ENCODE peak calls at places on chromosomes 12 and 14, in five cellular contexts. V is activated CD8-positive, alpha-beta T cell treated with anti-CD3 and anti-CD28 coated beads, Interleukin-2, amount 10 ng/mL, durations not matched to agents 7 days and 5 days; N is stimulated activated CD4-positive, alpha-beta T cell treated with anti-CD3 and anti-CD28 coated beads, Interleukin-1b, Interleukin-23, amount 100 ng/mL, for 24 hours; F is EH; M is MG63. L is an unnamed sample.

GRCh38 chr12:55830601-55831406 is 1.4 kb upstream of the DNAJC14 start:
- DNase-seq in V (peak), N (no peak), F (peak), M (peak), L (peak)

GRCh38 chr14:96065661-96066459 is 26.7 kb downstream of the C14orf132 start:
- DNase-seq in V (no peak), N (no peak), F (no peak), M (no peak), L (no peak)

GRCh38 chr12:754871-755562 is 2.6 kb downstream of the WNK1 start:
- DNase-seq in V (peak), N (no peak), F (peak), M (peak), L (peak)

GRCh38 chr12:5439788-5440300 is 7.9 kb downstream of the NTF3 start:
- DNase-seq in V (no peak), N (no peak), F (no peak), M (no peak), L (no peak)

GRCh38 chr12:111248981-111249380 is 119.9 kb downstream of the PHETA1 start:
- DNase-seq in V (no peak), N (no peak), F (peak), M (peak), L (no peak)

GRCh38 chr12:93097417-93097816 is 168.3 kb upstream of the EEA1 start:
- DNase-seq in V (no peak), N (no peak), F (no peak), M (no peak), L (no peak)

GRCh38 chr14:94394025-94394493 is 5.7 kb upstream of the SERPINA1 start:
- DNase-seq in V (no peak), N (no peak), F (no peak), M (no peak), L (no peak)

GRCh38 chr12:111904438-111904837 is 62.4 kb downstream of the MAPKAPK5 start:
- DNase-seq in V (no peak), N (no peak), F (no peak), M (no peak), L (no peak)

GRCh38 chr12:124036117-124037109 is 63.4 kb downstream of the ZNF664 start:
- DNase-seq in V (peak), N (peak), F (peak), M (no peak), L (peak)

GRCh38 chr14:89617471-89618291 is 200.6 kb upstream of the FOXN3 start:
- DNase-seq in V (peak), N (no peak), F (peak), M (peak), L (peak)

GRCh38 chr12:65278576-65279386 is at the start of gene MSRB3:
- DNase-seq in V (peak), N (no peak), F (peak), M (peak), L (peak)

GRCh38 chr14:33661071-33661470 is 289.8 kb downstream of the EGLN3 start:
- DNase-seq in V (no peak), N (no peak), F (no peak), M (no peak), L (no peak)

GRCh38 chr14:34301107-34301734 is 160.8 kb downstream of the SPTSSA start:
- DNase-seq in V (peak), N (no peak), F (peak), M (no peak), L (peak)

GRCh38 chr12:15274561-15274967 is 47.7 kb upstream of the PTPRO start:
- DNase-seq in V (no peak), N (no peak), F (no peak), M (no peak), L (peak)

GRCh38 chr14:79629891-79630560 is 581.3 kb downstream of the DIO2 start:
- DNase-seq in V (no peak), N (no peak), F (peak), M (no peak), L (peak)

GRCh38 chr14:102007916-102008418 is 43.6 kb downstream of the DYNC1H1 start:
- DNase-seq in V (no peak), N (no peak), F (no peak), M (no peak), L (no peak)

GRCh38 chr12:57258977-57259970 is 8.3 kb upstream of the STAC3 start:
- DNase-seq in V (no peak), N (no peak), F (no peak), M (no peak), L (peak)

GRCh38 chr12:24754690-24755638 is 193.9 kb downstream of the BCAT1 start:
- DNase-seq in V (no peak), N (no peak), F (peak), M (peak), L (peak)

GRCh38 chr14:54444701-54445100 is 3.5 kb upstream of the CNIH1 start:
- DNase-seq in V (no peak), N (no peak), F (peak), M (no peak), L (no peak)

GRCh38 chr12:58919271-58920101 is 818 bp downstream of the LRIG3 start:
- DNase-seq in V (no peak), N (no peak), F (peak), M (peak), L (peak)

GRCh38 chr12:5081016-5081415 is 37.3 kb downstream of the KCNA5 start:
- DNase-seq in V (no peak), N (no peak), F (no peak), M (no peak), L (no peak)